ENCODE peak calls at places on chromosomes 1 and 21, in six cellular contexts. K is astrocyte of the spinal cord, H is transverse colon, O is natural killer cell, Z is left lung, T is heart right ventricle. P is an unnamed sample.

GRCh38 chr1:152940614-152941013 is 6.4 kb upstream of the SPRR5 start:
- DNase-seq in K (no peak), H (no peak), O (no peak), Z (no peak), T (no peak), P (no peak)

GRCh38 chr1:110163591-110163990 is 13.3 kb downstream of the SLC6A17 start:
- DNase-seq in K (no peak), H (no peak), O (no peak), Z (no peak), T (no peak), P (no peak)

GRCh38 chr1:36239941-36240637 is 15.8 kb downstream of the THRAP3 start:
- DNase-seq in K (peak), H (no peak), O (no peak), Z (no peak), T (peak), P (no peak)

GRCh38 chr1:205942631-205943159 is 561 bp downstream of the SLC26A9 start:
- DNase-seq in K (no peak), H (no peak), O (no peak), Z (no peak), T (no peak), P (no peak)

GRCh38 chr1:151210830-151211229 is 12.5 kb downstream of the PIP5K1A start:
- DNase-seq in K (peak), H (no peak), O (no peak), Z (no peak), T (no peak), P (peak)

GRCh38 chr1:8116892-8117262 is 90.8 kb upstream of the ERRFI1 start:
- DNase-seq in K (peak), H (peak), O (no peak), Z (peak), T (peak), P (peak)

GRCh38 chr1:167043752-167044488 is 46.3 kb downstream of the GPA33 start:
- DNase-seq in K (peak), H (peak), O (peak), Z (peak), T (peak), P (no peak)

GRCh38 chr1:27876341-27877114 is 4.2 kb downstream of the THEMIS2 start:
- DNase-seq in K (no peak), H (no peak), O (no peak), Z (no peak), T (no peak), P (no peak)

GRCh38 chr1:54477153-54477561 is 70.9 kb upstream of the ACOT11 start:
- DNase-seq in K (no peak), H (no peak), O (no peak), Z (no peak), T (no peak), P (no peak)

GRCh38 chr1:176522310-176522846 is 59.4 kb downstream of the PAPPA2 start:
- DNase-seq in K (no peak), H (no peak), O (no peak), Z (no peak), T (no peak), P (no peak)

GRCh38 chr1:34851431-34852105 is 8.0 kb downstream of the SMIM12 start:
- DNase-seq in K (peak), H (no peak), O (no peak), Z (no peak), T (peak), P (no peak)

GRCh38 chr21:31612889-31613785 is 46.4 kb upstream of the SOD1 start:
- DNase-seq in K (no peak), H (no peak), O (no peak), Z (no peak), T (no peak), P (no peak)

GRCh38 chr1:77538956-77539509 is 143.4 kb downstream of the ZZZ3 start:
- DNase-seq in K (peak), H (peak), O (no peak), Z (peak), T (no peak), P (peak)

GRCh38 chr1:80994934-80995333 is 805.8 kb upstream of the ADGRL2 start:
- DNase-seq in K (peak), H (no peak), O (no peak), Z (no peak), T (no peak), P (no peak)

GRCh38 chr1:59814901-59815825 is at the start of gene HOOK1:
- DNase-seq in K (no peak), H (peak), O (peak), Z (peak), T (no peak), P (no peak)

GRCh38 chr1:85563139-85563538 is 17.4 kb upstream of the CCN1 start:
- DNase-seq in K (no peak), H (no peak), O (no peak), Z (no peak), T (no peak), P (no peak)

GRCh38 chr1:113567427-113567826 is 177.1 kb downstream of the MAGI3 start:
- DNase-seq in K (no peak), H (no peak), O (no peak), Z (no peak), T (no peak), P (no peak)

GRCh38 chr1:208036177-208036808 is 125.4 kb upstream of the CD34 start:
- DNase-seq in K (peak), H (no peak), O (no peak), Z (no peak), T (no peak), P (no peak)

GRCh38 chr1:182720465-182720864 is 36.1 kb upstream of the RGS8 start:
- DNase-seq in K (no peak), H (no peak), O (no peak), Z (no peak), T (no peak), P (peak)

GRCh38 chr1:224884428-224884827 is 45.0 kb upstream of the DNAH14 start:
- DNase-seq in K (no peak), H (no peak), O (no peak), Z (no peak), T (no peak), P (no peak)

GRCh38 chr1:209202826-209203439 is 380.6 kb upstream of the CAMK1G start:
- DNase-seq in K (peak), H (no peak), O (no peak), Z (no peak), T (no peak), P (peak)

GRCh38 chr1:152061952-152062351 is 25.1 kb upstream of the S100A11 start:
- DNase-seq in K (no peak), H (no peak), O (no peak), Z (no peak), T (no peak), P (no peak)

GRCh38 chr1:24849653-24850295 is 80.3 kb downstream of the RUNX3 start:
- DNase-seq in K (no peak), H (peak), O (no peak), Z (no peak), T (peak), P (no peak)

GRCh38 chr1:33502726-33503125 is 30.3 kb downstream of the ZSCAN20 start:
- DNase-seq in K (peak), H (no peak), O (no peak), Z (no peak), T (no peak), P (peak)

GRCh38 chr1:9758559-9759121 is 65.1 kb downstream of the CLSTN1 start:
- DNase-seq in K (no peak), H (no peak), O (no peak), Z (no peak), T (no peak), P (no peak)

GRCh38 chr1:190633488-190633887 is 155.8 kb upstream of the BRINP3 start:
- DNase-seq in K (no peak), H (no peak), O (no peak), Z (no peak), T (no peak), P (no peak)
- TF ChIP-seq CTCF in K (no peak), H (no peak), O (no peak), Z (no peak), T (no peak), P (no peak)

DNA sequence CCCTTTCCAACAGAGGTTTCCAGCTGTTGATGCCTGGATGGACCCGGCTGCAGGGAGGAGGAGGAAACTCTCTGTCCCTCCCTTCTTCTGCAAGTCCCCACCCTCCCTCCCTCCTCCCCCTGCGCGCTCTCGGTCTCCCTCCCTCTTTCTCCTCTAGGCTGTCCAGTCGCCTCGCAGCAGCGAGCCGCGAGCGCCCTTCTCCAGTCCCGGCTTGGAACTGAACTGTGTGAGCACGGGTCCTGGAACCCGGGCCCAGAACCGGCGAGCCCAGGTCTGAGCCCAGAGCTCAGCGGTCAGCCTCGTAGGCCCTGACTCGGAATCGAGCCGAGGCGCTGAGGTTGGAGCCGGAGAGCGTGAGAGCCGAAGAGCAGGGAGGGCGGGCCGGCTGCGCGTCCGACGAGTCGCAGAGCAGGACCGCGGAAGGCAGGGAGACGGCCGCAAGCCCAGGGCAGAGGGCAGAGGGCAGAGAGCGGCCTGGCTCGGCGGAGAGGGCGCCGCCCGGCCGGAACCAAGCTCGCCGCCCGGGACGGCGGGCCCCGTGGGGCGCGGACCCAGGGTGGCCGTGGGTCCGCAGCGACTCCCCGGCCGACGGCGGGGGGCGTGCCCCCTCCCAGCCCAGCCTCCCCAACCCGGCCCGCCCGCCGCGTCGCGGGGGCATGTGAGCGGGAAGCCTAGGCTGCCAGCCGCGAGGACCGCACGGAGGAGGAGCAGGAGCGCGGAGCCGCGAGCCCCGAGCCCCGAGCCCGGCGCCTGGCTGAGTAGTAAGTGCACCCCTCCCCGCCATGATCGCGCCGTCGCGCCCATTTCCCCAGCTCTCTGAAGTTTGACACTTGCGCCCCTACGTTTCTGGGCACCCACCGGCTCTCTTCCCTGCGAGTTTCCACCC is at the start of gene SOX13:
- DNase-seq in K (peak), H (peak), O (peak), Z (peak), T (peak), P (peak)
- TF ChIP-seq CTCF in K (peak), H (no peak), O (no peak), Z (no peak), T (no peak), P (peak)

DNA sequence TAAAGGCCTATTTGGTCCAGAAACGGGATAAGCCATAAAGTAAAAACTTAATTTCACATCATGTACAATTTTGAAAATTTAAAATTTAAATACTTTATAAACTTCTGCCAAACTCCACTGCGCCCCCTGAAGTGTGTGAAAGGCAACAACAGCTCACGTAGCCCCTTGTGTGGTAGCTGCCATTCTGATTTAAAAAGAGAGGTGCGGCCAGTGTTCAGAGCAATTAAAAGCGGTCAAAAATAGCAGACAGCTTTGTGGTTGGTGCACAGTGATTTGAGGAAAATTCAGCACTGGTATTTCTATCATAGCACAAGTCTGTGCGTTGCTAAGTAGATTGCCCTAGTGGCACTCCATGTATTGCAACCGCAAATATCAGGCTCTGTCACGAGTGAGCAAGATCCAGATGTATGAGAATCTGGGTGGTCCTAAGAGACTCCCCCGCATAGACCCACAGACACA is 122.5 kb downstream of the ATG4C start:
- DNase-seq in K (peak), H (no peak), O (no peak), Z (no peak), T (no peak), P (peak)
- TF ChIP-seq CTCF in K (peak), H (no peak), O (no peak), Z (no peak), T (no peak), P (peak)

DNA sequence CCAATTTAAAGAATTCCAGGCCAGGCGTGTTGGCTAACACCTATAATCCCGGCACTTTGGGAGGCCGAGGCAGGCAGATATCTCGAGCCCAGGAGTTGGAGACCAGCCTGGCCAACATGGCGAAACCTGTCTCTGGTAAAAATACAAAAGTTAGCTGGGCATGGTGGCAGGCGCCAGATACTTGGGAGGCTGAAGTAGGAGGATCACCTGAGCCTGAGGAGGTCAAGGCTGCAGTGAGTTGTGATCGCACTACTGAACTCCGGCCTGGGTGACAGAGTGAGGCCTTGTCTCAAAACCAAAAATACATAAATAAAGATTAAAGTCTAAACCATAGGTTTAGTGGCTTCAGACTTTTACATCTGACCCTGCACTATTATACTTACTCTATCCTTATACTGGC is 32.4 kb downstream of the BTG3 start:
- DNase-seq in K (no peak), H (no peak), O (no peak), Z (no peak), T (no peak), P (no peak)
- TF ChIP-seq CTCF in K (no peak), H (no peak), O (no peak), Z (no peak), T (no peak), P (no peak)

GRCh38 chr1:66437136-66437401 is 96.9 kb upstream of the SGIP1 start:
- DNase-seq in K (no peak), H (no peak), O (no peak), Z (no peak), T (no peak), P (no peak)

GRCh38 chr1:66438062-66438970 is 95.6 kb upstream of the SGIP1 start:
- DNase-seq in K (no peak), H (no peak), O (no peak), Z (no peak), T (no peak), P (no peak)

GRCh38 chr1:66435541-66435940 is 98.4 kb upstream of the SGIP1 start:
- DNase-seq in K (no peak), H (no peak), O (no peak), Z (no peak), T (no peak), P (no peak)

GRCh38 chr1:66434096-66434495 is 99.9 kb upstream of the SGIP1 start:
- DNase-seq in K (peak), H (no peak), O (no peak), Z (no peak), T (no peak), P (peak)

DNA sequence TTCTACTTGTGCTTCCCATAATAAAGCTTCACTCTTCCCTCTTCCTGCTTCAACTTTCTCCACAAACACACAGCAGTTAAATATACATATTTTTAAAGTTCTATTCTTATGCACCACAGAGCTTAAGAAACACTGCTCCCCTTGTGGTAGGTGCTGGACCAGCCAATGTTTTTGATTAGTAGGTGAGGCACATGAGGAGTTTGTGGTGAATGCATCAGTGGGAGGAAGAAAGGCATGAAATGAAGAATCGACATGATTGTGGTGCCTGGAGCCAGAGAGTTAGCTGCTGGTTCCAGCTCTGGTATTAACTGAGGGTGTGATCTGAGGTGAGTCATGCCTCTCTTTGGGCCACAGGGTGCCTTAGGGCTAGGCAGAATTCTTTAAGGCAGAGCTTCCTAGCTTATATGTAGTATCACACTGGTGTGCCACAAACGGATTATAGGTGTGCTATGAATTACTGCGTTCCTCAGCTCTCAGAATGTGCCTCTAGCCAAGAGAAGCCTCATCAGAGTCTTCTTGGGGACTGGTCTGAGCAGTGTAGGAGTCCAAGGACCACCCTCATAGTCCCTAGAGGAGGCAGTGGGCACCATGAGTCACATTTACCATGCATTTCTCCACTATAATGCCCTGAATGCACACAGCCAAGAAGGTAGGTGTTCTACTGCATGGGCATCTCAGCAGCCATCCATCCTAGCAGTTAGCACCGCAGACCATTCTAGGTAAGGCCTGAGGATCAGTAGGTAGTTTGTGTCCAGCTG is 97.4 kb upstream of the SGIP1 start:
- DNase-seq in K (peak), H (no peak), O (no peak), Z (no peak), T (no peak), P (peak)
- TF ChIP-seq CTCF in K (peak), H (peak), O (no peak), Z (no peak), T (no peak), P (peak)

DNA sequence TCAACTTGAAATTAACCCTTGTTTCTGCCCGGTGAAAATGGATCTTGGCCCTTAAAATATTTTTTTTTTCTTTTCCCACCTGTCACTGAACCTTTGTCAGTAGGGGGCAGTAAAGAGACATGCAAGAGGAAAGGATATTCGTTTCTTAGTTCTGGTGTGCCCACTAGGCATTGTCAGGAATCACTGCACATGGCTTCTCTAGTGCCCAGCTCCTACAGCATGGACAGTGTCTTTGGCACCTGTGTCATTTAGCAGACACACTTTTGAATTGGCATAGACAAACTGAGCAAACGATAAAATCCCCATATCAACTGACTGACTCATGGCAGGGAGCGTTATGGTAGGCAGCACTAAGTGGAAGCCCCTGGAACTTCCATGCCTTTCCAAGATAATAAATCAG is 1048.1 kb downstream of the BRINP3 start:
- DNase-seq in K (peak), H (no peak), O (no peak), Z (no peak), T (no peak), P (no peak)
- TF ChIP-seq CTCF in K (peak), H (peak), O (no peak), Z (peak), T (peak), P (peak)

GRCh38 chr1:202561726-202562442 is 148.4 kb downstream of the SYT2 start:
- DNase-seq in K (no peak), H (no peak), O (no peak), Z (no peak), T (no peak), P (no peak)
- TF ChIP-seq CTCF in K (peak), H (no peak), O (no peak), Z (no peak), T (no peak), P (peak)

DNA sequence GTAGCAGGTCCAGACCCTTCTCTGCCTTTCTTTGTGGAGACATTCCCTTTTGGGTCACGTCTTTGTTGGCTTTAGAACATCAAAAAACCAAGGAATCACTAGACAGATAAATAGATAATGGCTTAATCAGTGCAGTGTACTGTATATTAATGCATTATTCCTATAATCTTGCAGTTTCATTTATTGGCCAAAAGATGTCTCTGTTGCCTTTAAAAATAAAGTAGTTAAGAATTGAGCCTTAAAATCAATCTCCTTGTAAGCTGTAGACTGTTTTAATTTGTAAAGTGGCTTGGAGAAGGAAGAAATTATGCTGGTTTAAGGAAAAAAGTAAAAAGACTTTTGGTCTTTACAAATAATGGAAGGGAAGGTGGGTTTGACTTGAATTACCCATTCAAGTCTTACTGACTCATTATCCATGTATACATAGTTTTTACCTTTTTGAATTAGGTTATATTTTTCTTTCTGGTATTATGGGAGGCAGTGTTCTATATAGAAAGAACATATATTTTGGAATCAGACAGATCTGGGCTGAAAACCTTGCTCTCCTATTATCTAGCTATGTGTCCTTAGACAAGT is 84.6 kb downstream of the VPS13D start:
- DNase-seq in K (peak), H (no peak), O (no peak), Z (no peak), T (no peak), P (no peak)
- TF ChIP-seq CTCF in K (peak), H (peak), O (peak), Z (peak), T (peak), P (peak)

GRCh38 chr1:222167111-222167510 is 380.8 kb downstream of the HHIPL2 start:
- DNase-seq in K (peak), H (peak), O (peak), Z (no peak), T (peak), P (peak)
- TF ChIP-seq CTCF in K (peak), H (peak), O (peak), Z (peak), T (peak), P (peak)

DNA sequence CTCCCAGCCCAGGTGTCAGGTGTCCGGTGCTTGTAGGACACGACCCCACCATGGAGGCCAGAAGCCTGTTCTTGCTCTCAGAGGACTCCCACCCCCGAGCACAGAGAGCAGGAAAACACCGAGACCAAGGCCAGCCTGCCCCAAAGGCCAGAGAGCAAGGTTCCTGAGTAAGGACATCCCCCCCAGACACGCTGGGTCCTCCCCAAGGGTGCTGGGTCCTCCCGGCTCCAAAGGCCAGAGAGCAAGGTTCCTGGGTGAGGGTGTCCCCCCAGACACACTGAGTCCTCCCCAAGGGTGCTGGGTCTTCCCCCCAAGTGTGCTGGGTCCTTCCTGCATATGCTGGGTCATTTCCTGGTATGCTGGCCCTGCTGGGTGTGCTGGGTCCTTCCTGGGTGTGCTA is 40.0 kb downstream of the MEGF6 start:
- DNase-seq in K (no peak), H (no peak), O (no peak), Z (no peak), T (no peak), P (no peak)
- TF ChIP-seq CTCF in K (no peak), H (no peak), O (no peak), Z (no peak), T (no peak), P (no peak)

P was measured in HFFc6.